ENCODE peak calls at places on chromosomes 1 and 21, in eight cellular contexts. One of them, this sample, is unnamed.

GRCh38 chr1:29532285-29532684 is 296.0 kb downstream of the PTPRU start:
- DNase-seq in naive B cell: no peak
- DNase-seq in GM03348: no peak
- DNase-seq in right atrium auricular region: no peak
- DNase-seq in HS-5: no peak
- DNase-seq in substantia nigra: no peak
- DNase-seq in DMS79: no peak
- DNase-seq in stimulated activated CD4-positive, alpha-beta T cell treated with anti-CD3 and anti-CD28 coated beads, Interleukin-4, amount 100 ng/mL, for 4 hours: no peak
- DNase-seq in this sample: no peak

GRCh38 chr1:34529935-34530859 is 224.7 kb upstream of the GJB5 start:
- DNase-seq in substantia nigra: no peak
- DNase-seq in DMS79: no peak
- DNase-seq in GM03348: no peak
- DNase-seq in stimulated activated CD4-positive, alpha-beta T cell treated with anti-CD3 and anti-CD28 coated beads, Interleukin-4, amount 100 ng/mL, for 4 hours: no peak
- DNase-seq in naive B cell: no peak
- DNase-seq in right atrium auricular region: no peak
- DNase-seq in HS-5: no peak
- DNase-seq in this sample: no peak

GRCh38 chr1:86701731-86702130 is 2.6 kb upstream of the SH3GLB1 start:
- DNase-seq in substantia nigra: no peak
- DNase-seq in DMS79: no peak
- DNase-seq in GM03348: no peak
- DNase-seq in right atrium auricular region: no peak
- DNase-seq in HS-5: no peak
- DNase-seq in stimulated activated CD4-positive, alpha-beta T cell treated with anti-CD3 and anti-CD28 coated beads, Interleukin-4, amount 100 ng/mL, for 4 hours: no peak
- DNase-seq in naive B cell: no peak
- DNase-seq in this sample: peak

GRCh38 chr1:33137800-33138199 is 44.0 kb downstream of the TRIM62 start:
- DNase-seq in substantia nigra: no peak
- DNase-seq in naive B cell: peak
- DNase-seq in stimulated activated CD4-positive, alpha-beta T cell treated with anti-CD3 and anti-CD28 coated beads, Interleukin-4, amount 100 ng/mL, for 4 hours: no peak
- DNase-seq in HS-5: no peak
- DNase-seq in right atrium auricular region: no peak
- DNase-seq in GM03348: no peak
- DNase-seq in DMS79: no peak
- DNase-seq in this sample: peak

GRCh38 chr1:154682252-154682651 is 74.3 kb upstream of the ADAR start:
- DNase-seq in naive B cell: no peak
- DNase-seq in DMS79: no peak
- DNase-seq in GM03348: no peak
- DNase-seq in right atrium auricular region: no peak
- DNase-seq in stimulated activated CD4-positive, alpha-beta T cell treated with anti-CD3 and anti-CD28 coated beads, Interleukin-4, amount 100 ng/mL, for 4 hours: no peak
- DNase-seq in HS-5: no peak
- DNase-seq in substantia nigra: no peak
- DNase-seq in this sample: no peak

GRCh38 chr1:232776526-232776925 is 28.7 kb upstream of the MAP10 start:
- DNase-seq in naive B cell: no peak
- DNase-seq in DMS79: no peak
- DNase-seq in GM03348: no peak
- DNase-seq in HS-5: no peak
- DNase-seq in right atrium auricular region: no peak
- DNase-seq in stimulated activated CD4-positive, alpha-beta T cell treated with anti-CD3 and anti-CD28 coated beads, Interleukin-4, amount 100 ng/mL, for 4 hours: no peak
- DNase-seq in substantia nigra: no peak
- DNase-seq in this sample: no peak

GRCh38 chr1:234607091-234608025 is 2.6 kb downstream of the IRF2BP2 start:
- DNase-seq in substantia nigra: no peak
- DNase-seq in HS-5: no peak
- DNase-seq in stimulated activated CD4-positive, alpha-beta T cell treated with anti-CD3 and anti-CD28 coated beads, Interleukin-4, amount 100 ng/mL, for 4 hours: no peak
- DNase-seq in right atrium auricular region: no peak
- DNase-seq in naive B cell: no peak
- DNase-seq in DMS79: no peak
- DNase-seq in GM03348: no peak
- DNase-seq in this sample: peak

GRCh38 chr1:223714849-223715709 is 2.7 kb downstream of the CAPN2 start:
- DNase-seq in DMS79: no peak
- DNase-seq in HS-5: no peak
- DNase-seq in naive B cell: no peak
- DNase-seq in stimulated activated CD4-positive, alpha-beta T cell treated with anti-CD3 and anti-CD28 coated beads, Interleukin-4, amount 100 ng/mL, for 4 hours: no peak
- DNase-seq in GM03348: peak
- DNase-seq in substantia nigra: no peak
- DNase-seq in right atrium auricular region: no peak
- DNase-seq in this sample: no peak

GRCh38 chr21:45542667-45543370 is 579 bp upstream of the SLC19A1 start:
- DNase-seq in GM03348: no peak
- DNase-seq in naive B cell: no peak
- DNase-seq in DMS79: no peak
- DNase-seq in stimulated activated CD4-positive, alpha-beta T cell treated with anti-CD3 and anti-CD28 coated beads, Interleukin-4, amount 100 ng/mL, for 4 hours: no peak
- DNase-seq in substantia nigra: no peak
- DNase-seq in HS-5: no peak
- DNase-seq in right atrium auricular region: peak
- DNase-seq in this sample: no peak

GRCh38 chr1:150967936-150968335 is 6.7 kb downstream of the CERS2 start:
- DNase-seq in DMS79: no peak
- DNase-seq in GM03348: no peak
- DNase-seq in HS-5: no peak
- DNase-seq in naive B cell: no peak
- DNase-seq in substantia nigra: no peak
- DNase-seq in stimulated activated CD4-positive, alpha-beta T cell treated with anti-CD3 and anti-CD28 coated beads, Interleukin-4, amount 100 ng/mL, for 4 hours: no peak
- DNase-seq in right atrium auricular region: no peak
- DNase-seq in this sample: no peak

GRCh38 chr21:35641271-35642016 is 418.9 kb downstream of the SETD4 start:
- DNase-seq in stimulated activated CD4-positive, alpha-beta T cell treated with anti-CD3 and anti-CD28 coated beads, Interleukin-4, amount 100 ng/mL, for 4 hours: no peak
- DNase-seq in naive B cell: no peak
- DNase-seq in substantia nigra: no peak
- DNase-seq in HS-5: no peak
- DNase-seq in right atrium auricular region: no peak
- DNase-seq in GM03348: peak
- DNase-seq in DMS79: no peak
- DNase-seq in this sample: no peak

GRCh38 chr1:26827205-26827604 is 717 bp downstream of the ZDHHC18 start:
- DNase-seq in substantia nigra: no peak
- DNase-seq in GM03348: no peak
- DNase-seq in right atrium auricular region: no peak
- DNase-seq in naive B cell: no peak
- DNase-seq in DMS79: no peak
- DNase-seq in stimulated activated CD4-positive, alpha-beta T cell treated with anti-CD3 and anti-CD28 coated beads, Interleukin-4, amount 100 ng/mL, for 4 hours: no peak
- DNase-seq in HS-5: no peak
- DNase-seq in this sample: no peak

GRCh38 chr1:63274979-63275378 is 47.4 kb upstream of the FOXD3 start:
- DNase-seq in stimulated activated CD4-positive, alpha-beta T cell treated with anti-CD3 and anti-CD28 coated beads, Interleukin-4, amount 100 ng/mL, for 4 hours: no peak
- DNase-seq in substantia nigra: no peak
- DNase-seq in DMS79: no peak
- DNase-seq in right atrium auricular region: no peak
- DNase-seq in GM03348: no peak
- DNase-seq in HS-5: no peak
- DNase-seq in naive B cell: no peak
- DNase-seq in this sample: no peak

GRCh38 chr1:182611787-182612186 is 7.6 kb upstream of the RGS16 start:
- DNase-seq in substantia nigra: no peak
- DNase-seq in naive B cell: no peak
- DNase-seq in stimulated activated CD4-positive, alpha-beta T cell treated with anti-CD3 and anti-CD28 coated beads, Interleukin-4, amount 100 ng/mL, for 4 hours: no peak
- DNase-seq in right atrium auricular region: no peak
- DNase-seq in GM03348: no peak
- DNase-seq in DMS79: no peak
- DNase-seq in HS-5: no peak
- DNase-seq in this sample: no peak

GRCh38 chr1:9475061-9475627 is 64.1 kb upstream of the SLC25A33 start:
- DNase-seq in HS-5: no peak
- DNase-seq in right atrium auricular region: no peak
- DNase-seq in substantia nigra: no peak
- DNase-seq in naive B cell: no peak
- DNase-seq in stimulated activated CD4-positive, alpha-beta T cell treated with anti-CD3 and anti-CD28 coated beads, Interleukin-4, amount 100 ng/mL, for 4 hours: no peak
- DNase-seq in GM03348: no peak
- DNase-seq in DMS79: no peak
- DNase-seq in this sample: no peak

GRCh38 chr21:33419538-33420123 is 16.4 kb downstream of the IFNGR2 start:
- DNase-seq in naive B cell: no peak
- DNase-seq in DMS79: no peak
- DNase-seq in GM03348: peak
- DNase-seq in stimulated activated CD4-positive, alpha-beta T cell treated with anti-CD3 and anti-CD28 coated beads, Interleukin-4, amount 100 ng/mL, for 4 hours: no peak
- DNase-seq in substantia nigra: no peak
- DNase-seq in right atrium auricular region: peak
- DNase-seq in HS-5: peak
- DNase-seq in this sample: no peak

GRCh38 chr1:71621785-71622184 is 541.0 kb upstream of the ZRANB2 start:
- DNase-seq in stimulated activated CD4-positive, alpha-beta T cell treated with anti-CD3 and anti-CD28 coated beads, Interleukin-4, amount 100 ng/mL, for 4 hours: no peak
- DNase-seq in substantia nigra: no peak
- DNase-seq in GM03348: peak
- DNase-seq in naive B cell: no peak
- DNase-seq in right atrium auricular region: no peak
- DNase-seq in HS-5: peak
- DNase-seq in DMS79: no peak
- DNase-seq in this sample: no peak

GRCh38 chr21:18058731-18059398 is 185.8 kb upstream of the CHODL start:
- DNase-seq in HS-5: no peak
- DNase-seq in right atrium auricular region: no peak
- DNase-seq in naive B cell: no peak
- DNase-seq in substantia nigra: no peak
- DNase-seq in GM03348: no peak
- DNase-seq in stimulated activated CD4-positive, alpha-beta T cell treated with anti-CD3 and anti-CD28 coated beads, Interleukin-4, amount 100 ng/mL, for 4 hours: no peak
- DNase-seq in DMS79: no peak
- DNase-seq in this sample: no peak

GRCh38 chr1:111888740-111889376 is 100.6 kb downstream of the KCND3 start:
- DNase-seq in naive B cell: no peak
- DNase-seq in right atrium auricular region: no peak
- DNase-seq in stimulated activated CD4-positive, alpha-beta T cell treated with anti-CD3 and anti-CD28 coated beads, Interleukin-4, amount 100 ng/mL, for 4 hours: no peak
- DNase-seq in GM03348: no peak
- DNase-seq in HS-5: no peak
- DNase-seq in DMS79: no peak
- DNase-seq in substantia nigra: no peak
- DNase-seq in this sample: no peak

GRCh38 chr1:62784509-62785365 is 805 bp downstream of the ATG4C start:
- DNase-seq in substantia nigra: no peak
- DNase-seq in naive B cell: no peak
- DNase-seq in GM03348: peak
- DNase-seq in right atrium auricular region: no peak
- DNase-seq in HS-5: no peak
- DNase-seq in stimulated activated CD4-positive, alpha-beta T cell treated with anti-CD3 and anti-CD28 coated beads, Interleukin-4, amount 100 ng/mL, for 4 hours: no peak
- DNase-seq in DMS79: no peak
- DNase-seq in this sample: no peak

GRCh38 chr1:92817986-92818764 is 13.7 kb upstream of the RPL5 start:
- DNase-seq in right atrium auricular region: no peak
- DNase-seq in substantia nigra: no peak
- DNase-seq in DMS79: no peak
- DNase-seq in GM03348: peak
- DNase-seq in stimulated activated CD4-positive, alpha-beta T cell treated with anti-CD3 and anti-CD28 coated beads, Interleukin-4, amount 100 ng/mL, for 4 hours: no peak
- DNase-seq in HS-5: no peak
- DNase-seq in naive B cell: peak
- DNase-seq in this sample: no peak

GRCh38 chr1:72439036-72439435 is 156.7 kb upstream of the NEGR1 start:
- DNase-seq in right atrium auricular region: no peak
- DNase-seq in DMS79: no peak
- DNase-seq in HS-5: peak
- DNase-seq in GM03348: no peak
- DNase-seq in substantia nigra: no peak
- DNase-seq in stimulated activated CD4-positive, alpha-beta T cell treated with anti-CD3 and anti-CD28 coated beads, Interleukin-4, amount 100 ng/mL, for 4 hours: no peak
- DNase-seq in naive B cell: no peak
- DNase-seq in this sample: no peak

GRCh38 chr1:226985839-226986463 is 45.9 kb downstream of the COQ8A start:
- DNase-seq in right atrium auricular region: no peak
- DNase-seq in GM03348: no peak
- DNase-seq in HS-5: no peak
- DNase-seq in substantia nigra: no peak
- DNase-seq in stimulated activated CD4-positive, alpha-beta T cell treated with anti-CD3 and anti-CD28 coated beads, Interleukin-4, amount 100 ng/mL, for 4 hours: no peak
- DNase-seq in naive B cell: no peak
- DNase-seq in DMS79: no peak
- DNase-seq in this sample: no peak

GRCh38 chr1:91603409-91603808 is 102.8 kb downstream of the CDC7 start:
- DNase-seq in stimulated activated CD4-positive, alpha-beta T cell treated with anti-CD3 and anti-CD28 coated beads, Interleukin-4, amount 100 ng/mL, for 4 hours: no peak
- DNase-seq in DMS79: no peak
- DNase-seq in substantia nigra: no peak
- DNase-seq in HS-5: no peak
- DNase-seq in right atrium auricular region: no peak
- DNase-seq in naive B cell: no peak
- DNase-seq in GM03348: no peak
- DNase-seq in this sample: no peak

GRCh38 chr1:159921700-159922498 is 3.4 kb downstream of the TAGLN2 start:
- DNase-seq in substantia nigra: no peak
- DNase-seq in right atrium auricular region: no peak
- DNase-seq in DMS79: no peak
- DNase-seq in GM03348: no peak
- DNase-seq in HS-5: no peak
- DNase-seq in naive B cell: peak
- DNase-seq in stimulated activated CD4-positive, alpha-beta T cell treated with anti-CD3 and anti-CD28 coated beads, Interleukin-4, amount 100 ng/mL, for 4 hours: no peak
- DNase-seq in this sample: no peak

GRCh38 chr1:60436148-60436547 is 362.6 kb upstream of the C1orf87 start:
- DNase-seq in stimulated activated CD4-positive, alpha-beta T cell treated with anti-CD3 and anti-CD28 coated beads, Interleukin-4, amount 100 ng/mL, for 4 hours: no peak
- DNase-seq in HS-5: no peak
- DNase-seq in GM03348: no peak
- DNase-seq in naive B cell: no peak
- DNase-seq in substantia nigra: no peak
- DNase-seq in right atrium auricular region: no peak
- DNase-seq in DMS79: no peak
- DNase-seq in this sample: no peak

GRCh38 chr21:33655591-33656221 is 13.4 kb downstream of the ITSN1 start:
- DNase-seq in substantia nigra: no peak
- DNase-seq in DMS79: no peak
- DNase-seq in GM03348: peak
- DNase-seq in HS-5: peak
- DNase-seq in stimulated activated CD4-positive, alpha-beta T cell treated with anti-CD3 and anti-CD28 coated beads, Interleukin-4, amount 100 ng/mL, for 4 hours: no peak
- DNase-seq in naive B cell: no peak
- DNase-seq in right atrium auricular region: no peak
- DNase-seq in this sample: no peak

GRCh38 chr1:100585774-100586173 is 47.8 kb downstream of the GPR88 start:
- DNase-seq in GM03348: peak
- DNase-seq in stimulated activated CD4-positive, alpha-beta T cell treated with anti-CD3 and anti-CD28 coated beads, Interleukin-4, amount 100 ng/mL, for 4 hours: no peak
- DNase-seq in right atrium auricular region: no peak
- DNase-seq in substantia nigra: no peak
- DNase-seq in naive B cell: no peak
- DNase-seq in HS-5: peak
- DNase-seq in DMS79: no peak
- DNase-seq in this sample: no peak

GRCh38 chr1:172790245-172790644 is 131.3 kb downstream of the FASLG start:
- DNase-seq in substantia nigra: no peak
- DNase-seq in HS-5: no peak
- DNase-seq in naive B cell: no peak
- DNase-seq in GM03348: no peak
- DNase-seq in DMS79: no peak
- DNase-seq in right atrium auricular region: no peak
- DNase-seq in stimulated activated CD4-positive, alpha-beta T cell treated with anti-CD3 and anti-CD28 coated beads, Interleukin-4, amount 100 ng/mL, for 4 hours: no peak
- DNase-seq in this sample: no peak

GRCh38 chr1:163240705-163241104 is 38.0 kb upstream of the RGS5 start:
- DNase-seq in right atrium auricular region: no peak
- DNase-seq in substantia nigra: no peak
- DNase-seq in stimulated activated CD4-positive, alpha-beta T cell treated with anti-CD3 and anti-CD28 coated beads, Interleukin-4, amount 100 ng/mL, for 4 hours: no peak
- DNase-seq in GM03348: no peak
- DNase-seq in DMS79: no peak
- DNase-seq in HS-5: no peak
- DNase-seq in naive B cell: no peak
- DNase-seq in this sample: no peak

GRCh38 chr1:215133532-215133931 is 51.0 kb downstream of the KCNK2 start:
- DNase-seq in DMS79: no peak
- DNase-seq in stimulated activated CD4-positive, alpha-beta T cell treated with anti-CD3 and anti-CD28 coated beads, Interleukin-4, amount 100 ng/mL, for 4 hours: no peak
- DNase-seq in GM03348: no peak
- DNase-seq in substantia nigra: no peak
- DNase-seq in right atrium auricular region: no peak
- DNase-seq in naive B cell: no peak
- DNase-seq in HS-5: no peak
- DNase-seq in this sample: no peak

GRCh38 chr1:212368073-212368484 is 46.6 kb downstream of the PACC1 start:
- DNase-seq in GM03348: peak
- DNase-seq in naive B cell: peak
- DNase-seq in substantia nigra: no peak
- DNase-seq in right atrium auricular region: no peak
- DNase-seq in stimulated activated CD4-positive, alpha-beta T cell treated with anti-CD3 and anti-CD28 coated beads, Interleukin-4, amount 100 ng/mL, for 4 hours: peak
- DNase-seq in HS-5: peak
- DNase-seq in DMS79: no peak
- DNase-seq in this sample: peak

GRCh38 chr1:46303872-46304326 is 401 bp downstream of the UQCRH start:
- DNase-seq in DMS79: no peak
- DNase-seq in GM03348: peak
- DNase-seq in substantia nigra: no peak
- DNase-seq in naive B cell: no peak
- DNase-seq in stimulated activated CD4-positive, alpha-beta T cell treated with anti-CD3 and anti-CD28 coated beads, Interleukin-4, amount 100 ng/mL, for 4 hours: no peak
- DNase-seq in HS-5: no peak
- DNase-seq in right atrium auricular region: no peak
- DNase-seq in this sample: peak

GRCh38 chr1:99621340-99621901 is 24.5 kb upstream of the PALMD start:
- DNase-seq in substantia nigra: no peak
- DNase-seq in right atrium auricular region: no peak
- DNase-seq in DMS79: no peak
- DNase-seq in stimulated activated CD4-positive, alpha-beta T cell treated with anti-CD3 and anti-CD28 coated beads, Interleukin-4, amount 100 ng/mL, for 4 hours: no peak
- DNase-seq in HS-5: no peak
- DNase-seq in GM03348: no peak
- DNase-seq in naive B cell: no peak
- DNase-seq in this sample: no peak

This sample was measured in midbrain.